ENCODE peak calls at places on chromosomes 6 and 20, in four cellular contexts. One of them, this sample, is unnamed.

GRCh38 chr20:15814903-15815302 is 758.3 kb downstream of the KIF16B start:
- DNase-seq in Right ventricle myocardium superior: no peak
- DNase-seq in activated CD4-positive, alpha-beta T cell treated with anti-CD3 and anti-CD28 coated beads for 36 hours: no peak
- DNase-seq in HuH-7: no peak
- DNase-seq in this sample: no peak

GRCh38 chr6:92911301-92911700 is 508.1 kb downstream of the EPHA7 start:
- DNase-seq in Right ventricle myocardium superior: no peak
- DNase-seq in activated CD4-positive, alpha-beta T cell treated with anti-CD3 and anti-CD28 coated beads for 36 hours: no peak
- DNase-seq in HuH-7: no peak
- DNase-seq in this sample: no peak

GRCh38 chr6:35611235-35611634 is 77.5 kb downstream of the FKBP5 start:
- DNase-seq in Right ventricle myocardium superior: no peak
- DNase-seq in activated CD4-positive, alpha-beta T cell treated with anti-CD3 and anti-CD28 coated beads for 36 hours: peak
- DNase-seq in HuH-7: no peak
- DNase-seq in this sample: no peak

GRCh38 chr6:11264100-11264499 is 31.6 kb upstream of the NEDD9 start:
- DNase-seq in Right ventricle myocardium superior: no peak
- DNase-seq in activated CD4-positive, alpha-beta T cell treated with anti-CD3 and anti-CD28 coated beads for 36 hours: no peak
- DNase-seq in HuH-7: no peak
- DNase-seq in this sample: no peak

GRCh38 chr6:79946242-79946641 is 1.1 kb downstream of the ELOVL4 start:
- DNase-seq in Right ventricle myocardium superior: no peak
- DNase-seq in activated CD4-positive, alpha-beta T cell treated with anti-CD3 and anti-CD28 coated beads for 36 hours: peak
- DNase-seq in HuH-7: peak
- DNase-seq in this sample: peak

GRCh38 chr6:79544299-79544927 is 7.2 kb upstream of the LCA5 start:
- DNase-seq in Right ventricle myocardium superior: no peak
- DNase-seq in activated CD4-positive, alpha-beta T cell treated with anti-CD3 and anti-CD28 coated beads for 36 hours: no peak
- DNase-seq in HuH-7: no peak
- DNase-seq in this sample: no peak

GRCh38 chr20:18431206-18431605 is 35.6 kb downstream of the DZANK1 start:
- DNase-seq in Right ventricle myocardium superior: no peak
- DNase-seq in activated CD4-positive, alpha-beta T cell treated with anti-CD3 and anti-CD28 coated beads for 36 hours: no peak
- DNase-seq in HuH-7: no peak
- DNase-seq in this sample: no peak

GRCh38 chr20:51969191-51969590 is 166.9 kb upstream of the SALL4 start:
- DNase-seq in Right ventricle myocardium superior: no peak
- DNase-seq in activated CD4-positive, alpha-beta T cell treated with anti-CD3 and anti-CD28 coated beads for 36 hours: no peak
- DNase-seq in HuH-7: no peak
- DNase-seq in this sample: no peak

GRCh38 chr6:34462561-34462971 is 3.3 kb upstream of the PACSIN1 start:
- DNase-seq in Right ventricle myocardium superior: peak
- DNase-seq in activated CD4-positive, alpha-beta T cell treated with anti-CD3 and anti-CD28 coated beads for 36 hours: no peak
- DNase-seq in HuH-7: peak
- DNase-seq in this sample: peak

GRCh38 chr20:3744806-3745685 is 12.6 kb downstream of the HSPA12B start:
- DNase-seq in Right ventricle myocardium superior: peak
- DNase-seq in activated CD4-positive, alpha-beta T cell treated with anti-CD3 and anti-CD28 coated beads for 36 hours: peak
- DNase-seq in HuH-7: peak
- DNase-seq in this sample: peak

GRCh38 chr20:63386491-63386890 is 25.3 kb upstream of the CHRNA4 start:
- DNase-seq in Right ventricle myocardium superior: no peak
- DNase-seq in activated CD4-positive, alpha-beta T cell treated with anti-CD3 and anti-CD28 coated beads for 36 hours: no peak
- DNase-seq in HuH-7: no peak
- DNase-seq in this sample: no peak

GRCh38 chr6:106279179-106279578 is 46.4 kb downstream of the ATG5 start:
- DNase-seq in Right ventricle myocardium superior: no peak
- DNase-seq in activated CD4-positive, alpha-beta T cell treated with anti-CD3 and anti-CD28 coated beads for 36 hours: no peak
- DNase-seq in HuH-7: no peak
- DNase-seq in this sample: no peak

GRCh38 chr6:32718879-32719278 is 22.3 kb upstream of the HLA-DQA2 start:
- DNase-seq in Right ventricle myocardium superior: no peak
- DNase-seq in activated CD4-positive, alpha-beta T cell treated with anti-CD3 and anti-CD28 coated beads for 36 hours: no peak
- DNase-seq in HuH-7: no peak
- DNase-seq in this sample: no peak

GRCh38 chr6:164731539-164731938 is 577.9 kb downstream of the C6orf118 start:
- DNase-seq in Right ventricle myocardium superior: no peak
- DNase-seq in activated CD4-positive, alpha-beta T cell treated with anti-CD3 and anti-CD28 coated beads for 36 hours: no peak
- DNase-seq in HuH-7: no peak
- DNase-seq in this sample: no peak

GRCh38 chr20:38878798-38879197 is 47.4 kb upstream of the FAM83D start:
- DNase-seq in Right ventricle myocardium superior: no peak
- DNase-seq in activated CD4-positive, alpha-beta T cell treated with anti-CD3 and anti-CD28 coated beads for 36 hours: no peak
- DNase-seq in HuH-7: peak
- DNase-seq in this sample: no peak

GRCh38 chr6:114277220-114277619 is 65.6 kb downstream of the HS3ST5 start:
- DNase-seq in Right ventricle myocardium superior: no peak
- DNase-seq in activated CD4-positive, alpha-beta T cell treated with anti-CD3 and anti-CD28 coated beads for 36 hours: no peak
- DNase-seq in HuH-7: no peak
- DNase-seq in this sample: no peak